ENCODE peak calls at places on chromosomes 5 and 9, in ten cellular contexts. W is endodermal cell, G is gastrocnemius medialis, I is kidney epithelial cell, Y is IMR-90, P is suprapubic skin, E is brain microvascular endothelial cell, V is mammary epithelial cell, R is ovary, L is esophagus squamous epithelium. O is an unnamed sample. For H3K36me3, the result is how much of the 10 kb centered on the place peaks cover.

GRCh38 chr5:108521841-108522506 is 140.1 kb upstream of the FBXL17 start:
- DNase-seq in W (peak), G (no peak), I (peak), Y (peak), P (no peak), E (peak), V (peak), R (no peak), L (no peak), O (peak)

GRCh38 chr9:9498846-9499245 is 1114.0 kb downstream of the PTPRD start:
- DNase-seq in W (no peak), G (no peak), I (no peak), Y (no peak), P (no peak), E (no peak), V (no peak), R (no peak), L (no peak), O (no peak)

GRCh38 chr5:132425009-132425937 is 55.8 kb downstream of the SLC22A5 start:
- DNase-seq in W (no peak), G (peak), I (no peak), Y (peak), P (no peak), E (peak), V (peak), R (no peak), L (no peak), O (no peak)

GRCh38 chr5:139639619-139640431 is 8.3 kb upstream of the CXXC5 start:
- DNase-seq in W (peak), G (peak), I (no peak), Y (peak), P (no peak), E (no peak), V (peak), R (no peak), L (no peak), O (no peak)

GRCh38 chr5:172872997-172873491 is 39.0 kb downstream of the ERGIC1 start:
- DNase-seq in W (no peak), G (peak), I (no peak), Y (peak), P (no peak), E (peak), V (no peak), R (peak), L (no peak), O (peak)

GRCh38 chr5:38441730-38442573 is 114.5 kb downstream of the LIFR start:
- DNase-seq in W (peak), G (peak), I (peak), Y (peak), P (peak), E (peak), V (peak), R (peak), L (peak), O (peak)

GRCh38 chr5:77972545-77973252 is 196.6 kb upstream of the TBCA start:
- DNase-seq in W (peak), G (no peak), I (no peak), Y (no peak), P (no peak), E (no peak), V (no peak), R (no peak), L (no peak), O (no peak)

GRCh38 chr5:37875051-37875787 is 35.4 kb upstream of the GDNF start:
- DNase-seq in W (no peak), G (no peak), I (no peak), Y (peak), P (no peak), E (peak), V (peak), R (no peak), L (no peak), O (no peak)

GRCh38 chr9:89756891-89757537 is 152.2 kb downstream of the GADD45G start:
- DNase-seq in W (no peak), G (peak), I (no peak), Y (no peak), P (no peak), E (no peak), V (no peak), R (no peak), L (no peak), O (peak)

GRCh38 chr5:157913575-157913974 is 54.6 kb upstream of the CLINT1 start:
- DNase-seq in W (peak), G (no peak), I (no peak), Y (no peak), P (no peak), E (no peak), V (no peak), R (no peak), L (no peak), O (no peak)

GRCh38 chr9:126516936-126517750 is 96.6 kb upstream of the LMX1B start:
- DNase-seq in W (peak), G (no peak), I (peak), Y (peak), P (peak), E (peak), V (peak), R (peak), L (no peak), O (peak)
- H3K4me3 ChIP-seq in W (peak), G (peak), I (no peak), Y (peak), P (peak), E (peak), V (peak), R (peak), L (peak), O (no peak)

GRCh38 chr9:127209220-127209619 is 55.4 kb upstream of the GARNL3 start:
- DNase-seq in W (peak), G (no peak), I (no peak), Y (no peak), P (no peak), E (no peak), V (no peak), R (no peak), L (no peak), O (no peak)
- TF ChIP-seq CTCF in W (no peak), G (no peak), I (no peak), Y (no peak), P (no peak), E (no peak), V (no peak), R (no peak), L (no peak), O (no peak)

GRCh38 chr9:34246453-34246852 is 67.6 kb downstream of the UBAP1 start:
- DNase-seq in W (no peak), G (peak), I (no peak), Y (no peak), P (no peak), E (no peak), V (no peak), R (no peak), L (no peak), O (no peak)
- H3K36me3 ChIP-seq in W (half or more), G (under half), I (under half), Y (half or more), P (half or more), E (under half), V (under half), R (under half), L (under half), O (under half)

GRCh38 chr5:51383494-51384081 is 340 bp downstream of the ISL1 start:
- DNase-seq in W (peak), G (no peak), I (no peak), Y (no peak), P (no peak), E (no peak), V (no peak), R (no peak), L (no peak), O (peak)

GRCh38 chr5:51384281-51384840 is 1.1 kb downstream of the ISL1 start:
- DNase-seq in W (no peak), G (no peak), I (no peak), Y (no peak), P (no peak), E (no peak), V (no peak), R (no peak), L (no peak), O (peak)

GRCh38 chr5:51382759-51383493 is at the start of gene ISL1:
- DNase-seq in W (peak), G (peak), I (peak), Y (peak), P (no peak), E (peak), V (peak), R (no peak), L (no peak), O (peak)

GRCh38 chr5:51386916-51387853 is 3.9 kb downstream of the ISL1 start:
- DNase-seq in W (peak), G (no peak), I (no peak), Y (no peak), P (no peak), E (no peak), V (no peak), R (no peak), L (no peak), O (peak)

DNA sequence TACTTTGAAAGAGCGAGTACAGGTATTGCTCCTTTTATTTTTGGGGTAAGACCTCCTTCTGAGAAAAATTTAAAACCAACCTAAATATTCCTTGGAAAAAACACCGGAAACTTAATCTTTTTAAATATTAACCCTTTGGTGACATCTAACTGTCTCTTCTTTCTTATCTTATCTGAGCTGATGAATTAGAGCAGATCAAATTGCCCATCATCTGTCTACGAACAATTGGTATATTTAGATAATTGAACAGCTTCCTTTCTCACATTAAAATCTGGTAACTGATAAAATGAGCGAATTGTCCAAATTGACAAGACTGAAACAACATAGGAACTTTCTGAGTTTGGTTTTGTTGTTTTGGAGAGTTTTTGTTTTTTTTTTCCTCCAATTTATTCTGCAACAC is 2.0 kb downstream of the ISL1 start:
- DNase-seq in W (no peak), G (no peak), I (no peak), Y (no peak), P (no peak), E (no peak), V (no peak), R (no peak), L (no peak), O (no peak)
- H3K4me3 ChIP-seq in W (no peak), G (no peak), I (no peak), Y (no peak), P (no peak), E (no peak), V (no peak), R (no peak), L (no peak), O (peak)

GRCh38 chr5:15687401-15687800 is 187.4 kb downstream of the FBXL7 start:
- DNase-seq in W (no peak), G (no peak), I (no peak), Y (no peak), P (no peak), E (no peak), V (no peak), R (no peak), L (no peak), O (no peak)

GRCh38 chr5:15682566-15682965 is 182.6 kb downstream of the FBXL7 start:
- DNase-seq in W (no peak), G (no peak), I (no peak), Y (no peak), P (no peak), E (no peak), V (no peak), R (no peak), L (no peak), O (no peak)

GRCh38 chr5:15682122-15682521 is 182.1 kb downstream of the FBXL7 start:
- DNase-seq in W (no peak), G (no peak), I (no peak), Y (no peak), P (no peak), E (no peak), V (no peak), R (no peak), L (no peak), O (no peak)

DNA sequence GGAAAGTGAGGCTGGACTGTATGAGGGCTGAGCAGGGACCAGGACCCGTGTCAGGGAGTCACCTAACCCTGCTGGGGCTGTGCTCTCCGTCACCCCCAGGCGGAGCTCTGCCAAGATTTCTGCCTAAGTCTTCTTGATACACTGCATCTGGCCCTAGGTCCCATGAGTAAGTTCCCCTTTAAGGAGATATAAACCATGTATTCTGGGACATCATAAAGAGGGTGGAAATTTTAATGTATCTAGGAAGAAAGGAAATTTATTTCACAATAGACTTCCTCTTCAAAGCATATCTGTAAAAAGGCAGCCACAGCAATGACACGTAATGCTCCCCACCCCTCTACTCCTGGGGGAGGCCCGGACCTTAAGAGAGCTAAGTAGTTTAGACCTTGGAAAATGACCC is 183.4 kb downstream of the FBXL7 start:
- DNase-seq in W (peak), G (no peak), I (no peak), Y (peak), P (no peak), E (peak), V (no peak), R (peak), L (no peak), O (peak)
- TF ChIP-seq CTCF in W (peak), G (no peak), I (peak), Y (peak), P (no peak), E (peak), V (no peak), R (no peak), L (no peak), O (peak)

GRCh38 chr9:136506425-136506824 is 23.6 kb upstream of the SEC16A start:
- DNase-seq in W (no peak), G (no peak), I (no peak), Y (no peak), P (no peak), E (no peak), V (no peak), R (no peak), L (no peak), O (no peak)

GRCh38 chr9:136505406-136506403 is 22.9 kb upstream of the SEC16A start:
- DNase-seq in W (no peak), G (no peak), I (no peak), Y (no peak), P (no peak), E (no peak), V (no peak), R (no peak), L (no peak), O (no peak)

GRCh38 chr9:136507992-136508375 is 25.1 kb upstream of the SEC16A start:
- DNase-seq in W (no peak), G (no peak), I (no peak), Y (no peak), P (no peak), E (no peak), V (no peak), R (no peak), L (no peak), O (no peak)

GRCh38 chr9:136508729-136509500 is 26.1 kb upstream of the SEC16A start:
- DNase-seq in W (no peak), G (no peak), I (no peak), Y (no peak), P (no peak), E (no peak), V (no peak), R (no peak), L (no peak), O (no peak)

DNA sequence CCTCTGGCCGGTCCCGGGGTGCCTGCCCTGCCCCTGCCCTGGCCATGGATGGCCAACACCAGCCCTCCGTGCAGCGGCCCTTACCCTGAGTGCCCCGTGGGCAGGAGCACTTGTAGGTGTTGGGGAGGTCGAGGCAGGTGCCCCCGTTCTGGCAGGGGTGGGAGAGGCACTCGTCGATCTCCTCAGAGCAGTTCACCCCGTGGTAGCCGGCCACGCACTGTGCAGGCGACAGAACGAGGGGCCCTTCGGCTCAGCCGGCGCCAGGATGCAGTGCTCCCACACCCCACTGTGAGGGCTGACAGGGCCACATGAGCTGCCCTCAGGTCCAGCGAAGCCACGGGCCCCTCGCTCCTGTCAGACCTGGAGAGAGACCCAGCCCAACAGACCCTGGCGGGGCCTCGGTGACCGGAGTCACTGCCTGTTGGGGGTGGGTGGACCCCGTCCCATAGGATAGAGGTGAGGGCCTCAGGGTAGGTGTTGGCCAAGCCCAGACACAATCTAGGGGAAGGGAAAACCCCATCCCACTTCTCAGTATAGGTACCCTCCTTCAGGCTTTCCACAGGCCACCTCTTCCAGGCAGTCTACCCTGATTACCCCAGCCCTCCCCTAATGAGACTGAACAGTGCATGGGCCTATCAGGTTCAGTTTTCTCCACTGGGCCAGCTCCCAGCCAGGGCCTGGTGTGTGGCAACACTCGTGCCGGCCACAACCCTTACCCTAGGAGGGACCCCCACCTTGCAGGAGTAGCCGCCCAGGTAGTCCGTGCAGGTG is 24.6 kb upstream of the SEC16A start:
- DNase-seq in W (no peak), G (no peak), I (no peak), Y (no peak), P (no peak), E (no peak), V (no peak), R (no peak), L (no peak), O (no peak)
- H3K36me3 ChIP-seq in W (under half), G (under half), I (under half), Y (half or more), P (half or more), E (half or more), V (under half), R (under half), L (half or more), O (under half)

DNA sequence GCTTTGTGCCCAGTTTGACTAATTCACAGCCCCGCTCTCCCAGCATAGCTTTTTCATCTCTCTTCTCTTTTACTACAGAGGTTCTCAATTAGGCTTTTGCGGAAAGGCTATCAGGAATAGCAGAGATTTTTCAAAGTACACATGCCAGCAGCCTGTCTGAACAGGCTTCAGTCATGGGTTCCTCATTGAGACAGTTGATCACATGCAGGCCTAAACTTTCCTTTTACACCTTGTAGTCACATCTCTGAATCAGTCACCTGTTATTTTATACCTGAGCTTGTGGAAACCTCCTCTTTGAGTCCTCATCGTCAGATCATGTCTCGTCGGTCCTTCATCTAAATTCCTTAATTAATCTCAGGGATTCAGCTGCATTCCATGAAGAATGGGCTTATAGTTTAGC is 140.7 kb downstream of the NPR3 start:
- DNase-seq in W (no peak), G (no peak), I (no peak), Y (no peak), P (no peak), E (no peak), V (no peak), R (no peak), L (no peak), O (no peak)
- H3K4me3 ChIP-seq in W (no peak), G (no peak), I (no peak), Y (no peak), P (no peak), E (no peak), V (no peak), R (no peak), L (no peak), O (no peak)

DNA sequence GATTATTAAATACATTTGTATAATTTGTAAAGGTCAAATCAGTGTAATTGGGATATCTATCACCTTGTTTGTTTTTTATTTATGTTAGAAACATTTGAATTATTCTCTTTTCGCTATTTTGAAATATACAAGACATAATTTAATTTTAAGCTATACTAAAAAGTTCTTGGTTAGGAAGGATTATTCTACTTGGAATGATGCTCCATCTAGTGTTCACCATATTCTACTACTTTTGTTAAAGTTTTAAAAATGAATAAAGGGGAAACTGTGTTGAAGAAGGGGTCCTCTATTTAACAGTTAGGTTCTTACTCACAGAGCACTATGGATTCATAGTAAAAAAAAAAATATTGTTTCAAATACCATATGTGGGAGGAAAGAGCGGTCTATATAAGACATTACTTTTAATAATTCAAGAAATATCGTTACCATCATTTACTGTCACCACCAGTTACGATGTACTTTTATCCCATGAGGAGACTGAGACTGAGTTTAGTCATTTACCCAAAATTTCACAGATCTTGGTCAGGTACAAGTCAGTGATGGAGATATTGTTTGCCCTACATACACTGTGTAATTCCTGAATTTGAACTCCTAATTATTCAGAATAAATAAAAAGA is 6.3 kb upstream of the STOM start:
- DNase-seq in W (no peak), G (no peak), I (no peak), Y (peak), P (no peak), E (no peak), V (no peak), R (no peak), L (no peak), O (peak)
- TF ChIP-seq CTCF in W (peak), G (peak), I (peak), Y (peak), P (no peak), E (peak), V (peak), R (no peak), L (peak), O (peak)

GRCh38 chr5:50824109-50824508 is 157.7 kb downstream of the PARP8 start:
- DNase-seq in W (no peak), G (no peak), I (no peak), Y (no peak), P (no peak), E (no peak), V (no peak), R (no peak), L (no peak), O (no peak)

DNA sequence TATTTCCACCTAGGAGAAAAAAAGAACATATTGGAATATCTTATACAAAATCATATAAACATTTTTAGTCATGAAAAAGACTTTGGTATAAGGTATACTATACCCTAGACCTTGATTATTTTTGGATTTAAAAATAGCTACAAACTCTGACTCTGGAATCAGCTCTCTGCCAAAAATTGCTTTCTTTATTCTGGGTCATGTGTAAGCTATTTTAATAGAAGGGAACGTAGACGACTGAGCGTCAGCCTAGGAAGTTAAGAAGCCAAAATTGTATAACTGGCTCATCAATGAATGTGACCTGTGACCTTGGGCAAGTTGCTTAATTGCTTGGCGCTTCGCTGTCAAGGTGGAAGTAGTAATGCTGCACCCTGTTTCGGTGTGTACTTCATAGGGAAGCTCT is 157.1 kb downstream of the PARP8 start:
- DNase-seq in W (no peak), G (no peak), I (no peak), Y (no peak), P (no peak), E (no peak), V (no peak), R (no peak), L (no peak), O (no peak)
- H3K36me3 ChIP-seq in W (under half), G (under half), I (under half), Y (under half), P (under half), E (under half), V (under half), R (under half), L (under half), O (under half)